ENCODE peak calls at places on chromosomes 13 and 19, in seven cellular contexts. H, C, X, B, O, T and J are unnamed samples.

GRCh38 chr19:18915639-18916038 is 3.5 kb downstream of the COPE start:
- DNase-seq in H (no peak), C (no peak), X (peak; percentile 9), O (peak; percentile 45), T (peak; percentile 53), B (no peak), J (no peak)

GRCh38 chr19:55460670-55461258 is 678 bp downstream of the ISOC2 start:
- DNase-seq in B (peak; percentile 75), H (peak; percentile 52), X (no peak), C (peak; percentile 77), O (no peak), T (no peak), J (no peak)

GRCh38 chr13:74444877-74445479 is 310.8 kb upstream of the KLF12 start:
- DNase-seq in X (no peak), C (no peak), B (no peak), T (no peak), H (peak; percentile 26), O (no peak), J (no peak)

GRCh38 chr13:46165485-46166220 is 16.3 kb downstream of the LCP1 start:
- DNase-seq in C (no peak), B (no peak), T (peak; percentile 67), X (no peak), H (peak; percentile 48), O (no peak), J (no peak)

GRCh38 chr19:29680447-29680846 is 15.2 kb downstream of the PLEKHF1 start:
- DNase-seq in H (no peak), B (no peak), C (no peak), X (peak; percentile 84), T (no peak), O (peak; percentile 88), J (no peak)

GRCh38 chr13:35470671-35471465 is 5.6 kb downstream of the MAB21L1 start:
- DNase-seq in T (no peak), B (peak; percentile 71), C (no peak), X (no peak), O (no peak), H (peak; percentile 5), J (no peak)

GRCh38 chr19:19538077-19538764 is at the start of gene CILP2:
- DNase-seq in B (peak; percentile 50), C (peak; percentile 35), H (no peak), X (peak; percentile 39), T (no peak), O (no peak), J (no peak)

GRCh38 chr13:104318121-104318520 is 1251.9 kb upstream of the SLC10A2 start:
- DNase-seq in C (no peak), T (peak; percentile 11), H (peak; percentile 71), B (no peak), X (no peak), O (no peak), J (no peak)

GRCh38 chr13:49563513-49563912 is 21.8 kb downstream of the RCBTB1 start:
- DNase-seq in X (no peak), O (no peak), B (no peak), T (no peak), H (no peak), C (no peak), J (no peak)

GRCh38 chr19:2426661-2427322 is 594 bp downstream of the TIMM13 start:
- DNase-seq in T (peak; percentile 66), O (peak; percentile 26), B (peak; percentile 63), C (no peak), X (peak; percentile 32), H (peak; percentile 27), J (no peak)

GRCh38 chr13:46850214-46850613 is 46.6 kb downstream of the HTR2A start:
- DNase-seq in X (no peak), B (no peak), C (no peak), H (peak; percentile 2), O (no peak), T (no peak), J (no peak)

GRCh38 chr19:39422020-39422419 is 9.6 kb downstream of the PLEKHG2 start:
- DNase-seq in H (no peak), C (no peak), X (no peak), T (no peak), O (no peak), B (no peak), J (no peak)

GRCh38 chr13:22040810-22041364 is 370.0 kb downstream of the FGF9 start:
- DNase-seq in X (no peak), O (no peak), H (no peak), C (no peak), B (no peak), T (no peak), J (no peak)

GRCh38 chr13:68850160-68850559 is 1257.5 kb upstream of the ATXN8OS start:
- DNase-seq in H (no peak), O (no peak), X (no peak), T (no peak), B (no peak), C (no peak), J (no peak)

GRCh38 chr13:41613984-41614581 is 156.7 kb downstream of the RGCC start:
- DNase-seq in B (peak; percentile 2), H (peak; percentile 82), O (no peak), T (no peak), C (no peak), X (no peak), J (peak; percentile 59)

GRCh38 chr19:42440357-42441046 is 2.2 kb downstream of the CXCL17 start:
- DNase-seq in X (peak; percentile 73), B (peak; percentile 68), C (no peak), O (peak; percentile 62), T (peak; percentile 71), H (peak; percentile 61), J (no peak)

GRCh38 chr13:50599046-50599445 is 244.4 kb downstream of the DLEU7 start:
- DNase-seq in B (no peak), O (no peak), H (no peak), C (no peak), X (no peak), T (no peak), J (no peak)

GRCh38 chr13:27559714-27560113 is 60.6 kb downstream of the LNX2 start:
- DNase-seq in C (no peak), T (no peak), X (no peak), B (no peak), O (no peak), H (no peak), J (no peak)

GRCh38 chr13:24663089-24663395 is 17.2 kb upstream of the ATP12A start:
- DNase-seq in X (no peak), C (no peak), T (no peak), B (no peak), H (no peak), O (no peak), J (no peak)

GRCh38 chr19:58568731-58569130 is 4.4 kb downstream of the MZF1 start:
- DNase-seq in T (no peak), X (no peak), O (no peak), C (no peak), B (no peak), H (no peak), J (no peak)

GRCh38 chr19:29550896-29551295 is 25.1 kb downstream of the VSTM2B start:
- DNase-seq in C (no peak), X (no peak), T (no peak), O (no peak), H (no peak), B (no peak), J (no peak)

GRCh38 chr13:106471957-106472543 is 63.4 kb downstream of the EFNB2 start:
- DNase-seq in X (no peak), H (peak; percentile 96), O (no peak), C (no peak), B (peak; percentile 44), T (no peak), J (peak; percentile 62)

GRCh38 chr19:56995298-56995697 is 124.5 kb upstream of the USP29 start:
- DNase-seq in X (no peak), O (no peak), H (no peak), T (no peak), B (no peak), C (no peak), J (no peak)

GRCh38 chr13:93559718-93560117 is 333.1 kb downstream of the GPC6 start:
- DNase-seq in O (no peak), T (no peak), X (no peak), H (peak; percentile 81), B (no peak), C (no peak), J (no peak)

GRCh38 chr19:24140099-24140498 is 53.1 kb downstream of the ZNF254 start:
- DNase-seq in C (no peak), X (no peak), O (no peak), B (no peak), T (no peak), H (peak; percentile 66), J (no peak)

GRCh38 chr13:70249332-70250064 is 141.2 kb upstream of the KLHL1 start:
- DNase-seq in T (no peak), X (no peak), C (no peak), O (no peak), B (peak; percentile 21), H (peak; percentile 88), J (no peak)

GRCh38 chr13:44271915-44272341 is 101.7 kb upstream of the SERP2 start:
- DNase-seq in X (no peak), O (no peak), B (no peak), C (no peak), T (no peak), H (no peak), J (no peak)

DNA sequence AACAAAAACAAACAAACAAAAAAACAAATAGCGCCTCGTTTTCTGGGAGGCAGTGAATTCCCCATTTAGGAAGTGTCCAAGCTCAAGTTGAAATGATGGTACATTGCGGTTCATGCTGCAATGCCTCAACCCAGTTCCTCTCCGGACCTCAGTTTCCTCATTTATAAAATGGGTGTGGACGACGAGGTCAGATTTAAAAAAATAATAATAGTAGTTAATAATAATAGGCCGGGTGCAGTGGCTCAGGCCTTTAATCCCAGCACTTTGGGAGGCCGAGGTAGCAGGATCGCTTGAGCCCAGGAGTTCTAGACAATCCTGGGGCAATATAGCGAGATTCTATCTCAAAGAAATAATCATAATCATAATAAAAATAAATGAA is 15.5 kb upstream of the ERCC1 start:
- DNase-seq in T (no peak), X (no peak), C (no peak), O (no peak), B (no peak), H (no peak), J (no peak)
- H3K4me3 ChIP-seq in T (peak overlapping the region; percentile 68), X (peak overlapping the region; percentile 70), C (peak overlapping the region; percentile 74), O (peak overlapping the region; percentile 53), B (peak overlapping the region; percentile 55), H (peak overlapping the region; percentile 50), J (peak overlapping the region; percentile 61)

GRCh38 chr13:48493076-48493765 is 39.7 kb downstream of the RCBTB2 start:
- DNase-seq in T (no peak), B (no peak), H (no peak), C (no peak), O (peak; percentile 91), X (no peak), J (no peak)
- H3K4me3 ChIP-seq in T (no peak overlapping the region), B (no peak overlapping the region), H (no peak overlapping the region), C (peak overlapping the region; percentile 47), O (peak overlapping the region; percentile 74), X (peak overlapping the region; percentile 45), J (no peak overlapping the region)

DNA sequence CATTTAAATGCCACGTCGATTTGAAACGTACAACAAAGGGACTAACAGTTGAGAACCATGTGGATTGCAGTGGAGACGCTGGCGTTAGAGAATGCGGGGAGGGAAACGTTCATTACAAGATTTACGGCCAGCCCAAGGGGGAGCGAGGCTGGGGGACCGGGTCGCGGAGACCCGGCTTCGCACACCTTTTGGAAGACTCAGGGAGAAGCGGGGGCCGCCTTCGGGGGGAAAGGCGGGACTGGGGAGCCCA is 20.8 kb upstream of the OR10H1 start:
- DNase-seq in O (no peak), X (no peak), C (no peak), B (no peak), T (no peak), H (peak; percentile 2), J (no peak)
- H3K4me3 ChIP-seq in O (peak overlapping the region; percentile 83), X (peak overlapping the region; percentile 79), C (peak overlapping the region; percentile 69), B (no peak overlapping the region), T (peak overlapping the region; percentile 74), H (peak overlapping the region; percentile 64), J (peak overlapping the region; percentile 81)

GRCh38 chr13:29702912-29703351 is 107.4 kb upstream of the SLC7A1 start:
- DNase-seq in H (peak; percentile 92), C (no peak), T (no peak), O (no peak), X (no peak), B (no peak), J (peak; percentile 72)
- H3K4me3 ChIP-seq in H (peak overlapping the region; percentile 15), C (no peak overlapping the region), T (no peak overlapping the region), O (no peak overlapping the region), X (no peak overlapping the region), B (no peak overlapping the region), J (peak overlapping the region; percentile 4)